ENCODE peak calls at places on chromosomes 13 and 19, in four cellular contexts. F is tibial artery, K is stomach, N is WTC11. H is an unnamed sample.

GRCh38 chr19:35995655-35995993 is 636 bp downstream of the SDHAF1 start:
- DNase-seq in F (peak), K (no peak), N (peak), H (peak)

GRCh38 chr13:44307255-44307654 is 66.4 kb upstream of the SERP2 start:
- DNase-seq in F (no peak), K (no peak), N (no peak), H (no peak)

GRCh38 chr19:13037161-13037560 is 41.9 kb downstream of the NFIX start:
- DNase-seq in F (peak), K (no peak), N (no peak), H (peak)

GRCh38 chr19:27738569-27739193 is 1474.3 kb downstream of the UQCRFS1 start:
- DNase-seq in F (no peak), K (no peak), N (no peak), H (no peak)

GRCh38 chr19:19203012-19203856 is at the start of gene NR2C2AP:
- DNase-seq in F (peak), K (peak), N (peak), H (peak)

GRCh38 chr19:37941820-37942515 is 35.0 kb downstream of the SIPA1L3 start:
- DNase-seq in F (no peak), K (no peak), N (no peak), H (no peak)

GRCh38 chr13:51639171-51639570 is 54.9 kb downstream of the WDFY2 start:
- DNase-seq in F (no peak), K (no peak), N (no peak), H (no peak)

GRCh38 chr13:38590796-38591507 is 95.9 kb upstream of the FREM2 start:
- DNase-seq in F (no peak), K (peak), N (no peak), H (no peak)

GRCh38 chr13:79673310-79673992 is 192.5 kb downstream of the NDFIP2 start:
- DNase-seq in F (no peak), K (no peak), N (no peak), H (no peak)

GRCh38 chr13:90968510-90968909 is 379.0 kb upstream of the MIR17HG start:
- DNase-seq in F (no peak), K (no peak), N (peak), H (no peak)
- TF ChIP-seq CTCF in F (no peak), K (no peak), N (peak), H (no peak)

GRCh38 chr19:32908641-32909190 is 39.1 kb upstream of the SLC7A9 start:
- DNase-seq in F (no peak), K (no peak), N (no peak), H (no peak)

GRCh38 chr19:32910874-32911273 is 41.3 kb upstream of the SLC7A9 start:
- DNase-seq in F (no peak), K (no peak), N (no peak), H (no peak)

GRCh38 chr19:32909257-32909656 is 39.7 kb upstream of the SLC7A9 start:
- DNase-seq in F (no peak), K (no peak), N (no peak), H (no peak)

GRCh38 chr19:32911467-32911866 is 41.9 kb upstream of the SLC7A9 start:
- DNase-seq in F (no peak), K (no peak), N (no peak), H (no peak)

DNA sequence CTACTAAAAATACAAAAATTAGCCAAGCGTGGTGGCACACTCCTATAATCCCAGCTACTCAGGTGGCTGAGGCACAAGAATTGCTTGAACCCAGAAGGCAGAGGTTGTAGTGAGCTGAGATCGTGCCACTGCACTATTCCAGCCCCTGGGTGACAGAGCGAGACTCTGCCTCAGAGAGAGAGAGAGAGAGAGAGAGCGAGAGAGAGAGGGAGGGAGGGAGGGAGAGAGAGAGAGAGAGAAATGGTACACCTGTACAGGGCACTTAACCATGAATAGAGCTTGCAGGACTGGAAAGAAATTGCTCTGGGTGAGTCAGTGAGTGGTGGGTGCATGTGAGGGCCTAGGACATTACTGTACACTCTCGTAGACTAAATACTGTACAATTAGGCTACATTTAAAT is 40.5 kb upstream of the SLC7A9 start:
- DNase-seq in F (no peak), K (no peak), N (no peak), H (no peak)
- TF ChIP-seq CTCF in F (no peak), K (no peak), N (no peak), H (no peak)

GRCh38 chr19:15074371-15074770 is 7.6 kb upstream of the OR1I1 start:
- DNase-seq in F (no peak), K (no peak), N (no peak), H (no peak)

GRCh38 chr19:15075801-15076200 is 6.2 kb upstream of the OR1I1 start:
- DNase-seq in F (no peak), K (no peak), N (no peak), H (no peak)

GRCh38 chr19:15072930-15073647 is 8.9 kb upstream of the OR1I1 start:
- DNase-seq in F (no peak), K (no peak), N (peak), H (no peak)
- TF ChIP-seq CTCF in F (no peak), K (no peak), N (no peak), H (no peak)

GRCh38 chr13:34416833-34417425 is 525.1 kb upstream of the NBEA start:
- DNase-seq in F (peak), K (no peak), N (no peak), H (peak)

GRCh38 chr13:34421849-34422475 is 520.1 kb upstream of the NBEA start:
- DNase-seq in F (no peak), K (no peak), N (no peak), H (no peak)

GRCh38 chr13:34420975-34421719 is 520.9 kb upstream of the NBEA start:
- DNase-seq in F (no peak), K (no peak), N (no peak), H (no peak)

GRCh38 chr13:34414616-34415015 is 527.5 kb upstream of the NBEA start:
- DNase-seq in F (no peak), K (no peak), N (no peak), H (no peak)

DNA sequence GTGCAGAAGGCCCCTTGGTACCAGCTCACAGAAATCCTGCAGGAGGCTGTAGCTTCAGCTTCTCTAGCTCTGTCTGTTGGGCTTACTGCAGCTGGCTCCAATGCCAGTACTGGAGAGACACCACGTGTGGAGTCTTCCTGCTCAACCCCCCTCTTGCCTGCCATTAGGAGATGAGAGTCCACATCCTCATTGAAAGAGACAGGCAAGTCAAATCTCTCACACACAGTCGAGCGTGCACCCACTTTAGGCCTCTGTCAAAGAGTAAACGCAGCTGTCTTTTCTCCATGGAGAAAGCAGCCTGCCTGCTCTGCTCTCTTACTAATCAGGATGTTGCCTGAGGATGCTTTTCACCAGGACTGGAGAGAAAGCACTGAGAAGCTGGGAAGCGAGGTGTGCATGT is 523.0 kb upstream of the NBEA start:
- DNase-seq in F (no peak), K (no peak), N (no peak), H (no peak)
- TF ChIP-seq CTCF in F (no peak), K (no peak), N (no peak), H (no peak)

DNA sequence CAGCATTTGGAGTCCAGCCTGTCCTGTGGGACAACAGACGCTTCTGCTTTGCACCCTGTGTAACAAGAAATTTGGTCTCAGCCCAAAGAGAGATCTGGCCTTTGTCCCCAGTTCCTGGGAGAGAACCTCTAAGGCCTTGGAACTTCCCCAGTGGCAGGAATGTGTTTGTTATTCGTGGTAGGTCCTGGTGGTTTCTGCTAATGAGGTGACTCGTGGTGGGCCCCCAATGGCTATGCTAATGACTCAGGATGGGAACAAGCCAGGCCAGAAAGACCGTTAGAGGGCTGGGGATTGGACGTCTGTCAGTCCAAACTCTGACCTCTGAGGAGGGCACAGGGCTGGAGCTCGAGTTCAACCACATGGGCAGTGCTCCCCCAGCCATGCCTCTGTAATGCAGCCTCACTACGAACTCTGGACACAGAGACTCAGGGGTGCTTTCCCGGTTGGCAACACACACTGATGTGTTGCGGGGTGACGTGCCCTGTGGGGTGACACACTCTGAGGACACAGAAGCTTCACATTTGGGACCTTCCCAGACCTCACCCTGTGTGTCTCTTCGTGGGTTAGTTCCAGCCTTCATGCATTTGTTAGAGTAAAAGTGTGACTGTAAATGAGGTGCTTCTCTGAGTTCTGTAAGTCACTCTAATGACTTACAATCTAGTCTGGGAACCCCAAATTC is 38.9 kb downstream of the TEX29 start:
- DNase-seq in F (no peak), K (peak), N (peak), H (no peak)
- TF ChIP-seq CTCF in F (no peak), K (no peak), N (no peak), H (no peak)

DNA sequence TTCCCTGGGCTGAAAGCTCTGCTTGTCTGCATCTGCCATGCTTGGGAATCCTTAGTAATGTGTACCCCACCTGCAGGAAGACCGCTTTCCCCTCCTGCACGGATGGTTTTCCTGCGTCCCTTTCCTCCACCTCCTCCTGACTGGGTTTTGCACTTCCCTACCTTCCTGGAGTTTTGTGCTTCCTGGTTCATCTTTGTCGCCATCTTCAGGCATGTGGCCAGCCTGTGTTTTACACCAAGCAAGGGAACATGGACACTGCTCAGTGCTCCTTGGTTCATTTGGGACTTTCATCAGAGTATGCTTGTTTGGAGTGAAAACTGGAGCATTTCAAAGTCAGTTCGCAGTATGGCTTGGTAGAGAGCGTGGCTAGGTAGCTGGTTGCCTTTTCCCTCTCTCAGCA is 30.7 kb downstream of the ERICH6B start:
- DNase-seq in F (no peak), K (no peak), N (no peak), H (no peak)
- TF ChIP-seq CTCF in F (no peak), K (no peak), N (no peak), H (no peak)

GRCh38 chr13:74889321-74889720 is 592.6 kb downstream of the TBC1D4 start:
- DNase-seq in F (no peak), K (no peak), N (no peak), H (no peak)

GRCh38 chr13:74886496-74886895 is 595.5 kb downstream of the TBC1D4 start:
- DNase-seq in F (no peak), K (no peak), N (no peak), H (no peak)

DNA sequence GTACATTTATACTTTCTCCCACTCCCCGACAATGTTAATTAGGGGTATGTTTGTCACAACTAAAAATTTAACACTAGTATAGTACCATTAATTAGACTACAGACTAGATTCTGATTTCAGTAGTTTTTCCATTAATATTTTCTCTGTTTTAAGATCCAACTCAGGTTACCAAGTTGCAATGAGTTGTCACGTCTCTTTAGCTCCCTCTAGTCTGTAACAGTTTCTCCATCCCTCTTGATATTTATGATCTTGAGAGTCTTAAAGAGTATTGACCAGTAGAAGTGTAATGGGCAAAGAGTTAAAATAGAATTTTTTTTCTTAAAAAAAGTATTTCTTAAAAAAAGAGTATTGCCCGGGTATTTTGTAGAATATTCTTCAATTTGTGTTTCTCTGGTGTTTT is 598.1 kb downstream of the TBC1D4 start:
- DNase-seq in F (no peak), K (no peak), N (no peak), H (no peak)
- TF ChIP-seq CTCF in F (no peak), K (no peak), N (no peak), H (no peak)

H was measured in psoas muscle.